ENCODE peak calls at places on chromosomes 1 and 21, in six cellular contexts. F is WTC11, L is GM12878, U is HCT116, M is H1, A is HepG2. Z is an unnamed sample.

GRCh38 chr1:86063721-86064120 is 92.9 kb downstream of the COL24A1 start:
- DNase-seq in F (no peak), L (no peak), U (no peak), M (no peak), A (no peak), Z (no peak)

GRCh38 chr1:181206513-181206912 is 118.0 kb downstream of the IER5 start:
- DNase-seq in F (peak), L (no peak), U (no peak), M (no peak), A (no peak), Z (no peak)

GRCh38 chr21:21232320-21232719 is 234.1 kb downstream of the NCAM2 start:
- DNase-seq in F (no peak), L (no peak), U (no peak), M (no peak), A (no peak), Z (no peak)

GRCh38 chr1:182244451-182244850 is 147.1 kb downstream of the GLUL start:
- DNase-seq in F (no peak), L (no peak), U (no peak), M (no peak), A (no peak), Z (no peak)

GRCh38 chr1:165253818-165254254 is 102.7 kb downstream of the LMX1A start:
- DNase-seq in F (no peak), L (no peak), U (no peak), M (no peak), A (peak), Z (no peak)

GRCh38 chr1:39272027-39272790 is 67.7 kb downstream of the MACF1 start:
- DNase-seq in F (no peak), L (peak), U (no peak), M (no peak), A (peak), Z (peak)

GRCh38 chr21:39009587-39010225 is 173.5 kb downstream of the PSMG1 start:
- DNase-seq in F (no peak), L (no peak), U (no peak), M (no peak), A (no peak), Z (no peak)

GRCh38 chr1:24914226-24915069 is 15.6 kb downstream of the RUNX3 start:
- DNase-seq in F (no peak), L (no peak), U (no peak), M (no peak), A (peak), Z (no peak)

GRCh38 chr1:202578001-202578500 is 132.2 kb downstream of the SYT2 start:
- DNase-seq in F (no peak), L (no peak), U (no peak), M (no peak), A (no peak), Z (no peak)

GRCh38 chr1:62725981-62726588 is 37.9 kb upstream of the DOCK7 start:
- DNase-seq in F (no peak), L (no peak), U (no peak), M (no peak), A (no peak), Z (no peak)

GRCh38 chr21:37658994-37659458 is 257.2 kb downstream of the KCNJ6 start:
- DNase-seq in F (no peak), L (no peak), U (no peak), M (no peak), A (no peak), Z (peak)

GRCh38 chr1:145985129-145985501 is 11.3 kb downstream of the TXNIP start:
- DNase-seq in F (no peak), L (no peak), U (no peak), M (no peak), A (no peak), Z (no peak)

GRCh38 chr21:30306821-30307330 is 13.2 kb downstream of the KRTAP26-1 start:
- DNase-seq in F (no peak), L (no peak), U (no peak), M (no peak), A (no peak), Z (no peak)

GRCh38 chr21:41802684-41803083 is 35.8 kb upstream of the RIPK4 start:
- DNase-seq in F (no peak), L (no peak), U (no peak), M (no peak), A (no peak), Z (no peak)

GRCh38 chr1:111904478-111905218 is 84.8 kb downstream of the KCND3 start:
- DNase-seq in F (peak), L (no peak), U (no peak), M (no peak), A (no peak), Z (no peak)

GRCh38 chr1:56648546-56648945 is 3.4 kb downstream of the PRKAA2 start:
- DNase-seq in F (no peak), L (no peak), U (no peak), M (no peak), A (no peak), Z (no peak)

GRCh38 chr1:208302702-208303101 is 58.5 kb upstream of the PLXNA2 start:
- DNase-seq in F (no peak), L (no peak), U (no peak), M (no peak), A (no peak), Z (no peak)

GRCh38 chr1:99877568-99877967 is 27.4 kb downstream of the AGL start:
- DNase-seq in F (no peak), L (no peak), U (no peak), M (no peak), A (no peak), Z (peak)

GRCh38 chr1:56050911-56051310 is 528.5 kb downstream of the PLPP3 start:
- DNase-seq in F (no peak), L (no peak), U (no peak), M (no peak), A (no peak), Z (no peak)

GRCh38 chr1:34009340-34009975 is 145.6 kb downstream of the HMGB4 start:
- DNase-seq in F (no peak), L (no peak), U (no peak), M (no peak), A (no peak), Z (no peak)

GRCh38 chr1:229019647-229020281 is 251.1 kb upstream of the RAB4A start:
- DNase-seq in F (no peak), L (no peak), U (no peak), M (no peak), A (peak), Z (no peak)

GRCh38 chr1:210489491-210489890 is 160.8 kb downstream of the HHAT start:
- DNase-seq in F (no peak), L (no peak), U (no peak), M (no peak), A (no peak), Z (no peak)

GRCh38 chr1:103779932-103780331 is 30.2 kb downstream of the AMY1C start:
- DNase-seq in F (no peak), L (no peak), U (no peak), M (no peak), A (no peak), Z (no peak)

GRCh38 chr1:94270801-94271203 is 33.4 kb upstream of the ARHGAP29 start:
- DNase-seq in F (no peak), L (no peak), U (no peak), M (no peak), A (no peak), Z (no peak)

GRCh38 chr21:42530167-42530518 is 16.5 kb downstream of the SLC37A1 start:
- DNase-seq in F (no peak), L (no peak), U (no peak), M (no peak), A (no peak), Z (no peak)

GRCh38 chr1:205317311-205317917 is 4.1 kb downstream of the NUAK2 start:
- DNase-seq in F (no peak), L (no peak), U (no peak), M (no peak), A (peak), Z (no peak)

GRCh38 chr1:196608401-196609113 is at the start of gene KCNT2:
- DNase-seq in F (peak), L (no peak), U (no peak), M (peak), A (no peak), Z (peak)

GRCh38 chr1:208997726-208998312 is 585.7 kb upstream of the CAMK1G start:
- DNase-seq in F (no peak), L (no peak), U (no peak), M (no peak), A (no peak), Z (no peak)

GRCh38 chr1:161207173-161207572 is 5.0 kb downstream of the NDUFS2 start:
- DNase-seq in F (no peak), L (no peak), U (no peak), M (no peak), A (no peak), Z (no peak)

GRCh38 chr1:204126941-204127340 is 24.9 kb downstream of the ETNK2 start:
- DNase-seq in F (no peak), L (no peak), U (no peak), M (no peak), A (no peak), Z (no peak)

GRCh38 chr1:8671313-8671917 is 146.0 kb downstream of the RERE start:
- DNase-seq in F (no peak), L (no peak), U (peak), M (no peak), A (peak), Z (peak)

DNA sequence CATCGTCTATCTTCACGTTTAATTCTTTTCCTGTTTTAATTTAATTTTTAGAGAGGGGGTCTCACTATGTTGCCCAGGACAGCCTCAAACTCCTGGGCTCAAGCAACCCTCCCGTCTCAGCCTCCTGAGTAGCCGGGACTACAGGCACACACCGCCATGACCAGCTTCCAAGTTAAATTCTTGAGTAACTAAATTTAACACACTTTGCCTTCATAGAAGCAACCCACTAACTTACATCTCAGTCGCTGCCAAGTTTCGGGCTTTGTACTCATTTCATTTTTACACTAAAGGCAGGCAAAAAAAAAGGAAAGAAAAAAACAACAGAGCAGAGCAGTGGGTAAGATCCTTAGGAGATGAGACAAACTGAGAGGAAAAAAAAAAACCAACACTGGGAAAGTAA is 3.6 kb downstream of the TIAM1 start:
- DNase-seq in F (no peak), L (no peak), U (no peak), M (no peak), A (no peak), Z (no peak)
- TF ChIP-seq ATF3 in F (no peak), L (no peak), U (no peak), M (no peak), A (no peak), Z (no peak)

GRCh38 chr1:109539676-109540075 is at the start of gene GPR61:
- DNase-seq in F (no peak), L (no peak), U (no peak), M (no peak), A (no peak), Z (no peak)
- TF ChIP-seq ATF3 in F (no peak), L (no peak), U (no peak), M (no peak), A (no peak), Z (no peak)

DNA sequence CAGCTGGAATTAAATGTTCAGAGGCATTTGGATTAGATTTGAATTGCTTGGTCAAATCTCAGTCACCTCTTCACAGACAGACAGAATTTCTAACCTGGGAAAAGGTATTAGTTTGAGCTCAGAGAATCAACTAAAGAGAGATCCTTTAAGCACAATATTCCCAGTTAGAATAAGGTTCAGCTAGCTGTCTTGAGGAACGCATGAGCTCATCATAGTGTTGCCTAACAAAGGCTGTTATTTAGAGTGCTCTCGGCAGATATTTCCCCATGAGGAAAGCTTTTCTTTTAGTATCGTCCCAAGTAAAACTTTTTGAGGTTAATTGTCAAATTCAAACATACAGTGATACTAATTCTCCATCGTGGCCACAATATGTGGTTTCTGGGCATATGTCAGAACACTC is 269.9 kb downstream of the HLX start:
- DNase-seq in F (no peak), L (no peak), U (no peak), M (no peak), A (no peak), Z (no peak)
- TF ChIP-seq ATF3 in F (no peak), L (no peak), U (no peak), M (no peak), A (no peak), Z (no peak)

DNA sequence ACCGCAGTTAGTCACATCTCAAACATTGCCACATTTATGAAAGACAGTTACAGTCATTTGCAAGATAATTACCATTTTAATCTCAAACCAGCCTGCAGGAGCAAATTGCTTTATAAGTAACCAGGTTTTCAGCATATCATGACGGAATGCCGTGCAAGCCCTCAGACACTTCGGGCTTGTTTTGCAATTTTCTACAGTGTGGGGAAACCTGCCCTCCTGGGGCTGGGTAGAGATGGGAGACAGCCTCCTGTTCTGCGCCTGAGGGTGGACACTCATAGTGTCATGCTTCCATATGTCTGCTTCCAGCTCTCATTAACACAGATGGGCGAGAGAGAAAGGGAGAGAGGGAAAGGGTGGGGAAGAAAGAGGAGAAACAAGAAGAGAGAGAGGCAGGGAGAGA is 563.8 kb downstream of the NPHP4 start:
- DNase-seq in F (no peak), L (no peak), U (no peak), M (no peak), A (no peak), Z (no peak)
- TF ChIP-seq ATF3 in F (no peak), L (no peak), U (no peak), M (no peak), A (no peak), Z (no peak)

DNA sequence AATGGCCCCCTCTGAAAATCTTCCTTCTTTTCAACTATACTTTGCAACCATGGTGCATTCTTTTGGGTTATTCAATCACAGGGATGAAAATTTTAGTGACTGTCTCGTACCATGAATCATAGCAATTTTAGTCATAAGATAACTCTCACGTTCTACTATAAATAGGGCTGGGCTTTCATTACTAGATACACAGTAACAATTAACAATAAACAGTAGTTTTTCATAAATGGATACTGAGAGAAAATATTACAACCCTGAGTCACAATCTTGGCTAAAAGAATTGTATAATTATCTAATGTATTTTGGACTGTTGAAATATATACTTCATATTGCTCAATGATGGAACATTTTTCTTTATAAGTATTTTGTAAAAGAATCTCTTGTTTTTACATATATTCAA is 96.1 kb downstream of the TEX35 start:
- DNase-seq in F (no peak), L (no peak), U (no peak), M (no peak), A (no peak), Z (no peak)
- TF ChIP-seq ATF3 in F (no peak), L (no peak), U (no peak), M (no peak), A (no peak), Z (no peak)

GRCh38 chr1:7646164-7646563 is 124.9 kb upstream of the VAMP3 start:
- DNase-seq in F (no peak), L (no peak), U (no peak), M (no peak), A (no peak), Z (no peak)

GRCh38 chr1:7644906-7645750 is 126.0 kb upstream of the VAMP3 start:
- DNase-seq in F (no peak), L (no peak), U (no peak), M (no peak), A (peak), Z (no peak)

GRCh38 chr1:7648761-7649384 is 122.2 kb upstream of the VAMP3 start:
- DNase-seq in F (no peak), L (no peak), U (no peak), M (no peak), A (no peak), Z (no peak)

GRCh38 chr1:7645751-7646048 is 125.4 kb upstream of the VAMP3 start:
- DNase-seq in F (no peak), L (no peak), U (no peak), M (no peak), A (no peak), Z (no peak)

DNA sequence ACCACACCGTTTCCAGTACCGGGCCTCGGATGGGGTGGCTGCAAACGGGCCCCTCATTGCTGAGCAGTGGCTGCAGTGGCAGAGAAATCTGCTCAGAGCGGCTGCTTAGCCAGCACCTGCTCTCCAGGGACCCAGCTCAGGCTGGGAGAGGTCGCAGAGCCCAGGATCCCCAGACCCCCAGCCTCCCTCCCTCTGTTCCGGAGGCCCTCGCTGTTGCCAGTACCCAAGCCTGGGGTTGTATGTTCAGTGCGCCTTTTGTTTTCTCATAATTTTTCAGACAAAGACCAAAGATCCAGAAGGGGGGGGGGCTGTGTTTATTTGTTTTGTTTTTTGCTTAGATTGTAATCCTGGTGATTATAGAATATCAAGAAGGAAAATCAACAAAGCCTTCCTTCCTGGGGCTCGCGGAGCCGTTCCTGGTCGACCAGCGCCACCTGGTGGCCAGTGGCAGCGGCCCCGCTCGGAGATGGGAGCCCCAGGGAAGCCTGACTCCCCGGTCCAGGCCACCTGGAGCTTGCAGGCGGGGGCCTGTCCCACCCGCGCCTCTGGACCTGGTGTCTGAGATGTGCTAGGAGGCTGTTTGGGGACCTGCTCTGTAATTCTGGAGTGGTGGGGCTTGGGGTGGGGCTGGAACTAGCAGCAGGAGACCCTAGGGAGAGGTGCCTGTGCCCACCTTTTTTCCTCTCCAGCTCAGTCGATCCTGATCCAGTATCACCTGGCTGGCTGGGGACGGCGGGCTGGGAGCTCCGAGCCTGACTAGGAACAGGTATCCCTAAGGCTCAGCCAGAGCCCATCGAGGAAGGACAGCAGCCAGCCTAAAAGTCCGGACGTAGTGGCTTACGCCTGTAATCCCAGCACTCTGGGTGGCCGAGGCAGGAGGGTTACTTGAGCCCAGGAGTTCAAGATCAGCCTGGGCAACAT is 123.9 kb upstream of the VAMP3 start:
- DNase-seq in F (peak), L (no peak), U (peak), M (no peak), A (no peak), Z (peak)
- TF ChIP-seq ATF3 in F (no peak), L (no peak), U (no peak), M (no peak), A (no peak), Z (no peak)

Z was measured in K562.